ENCODE peak calls at places on chromosomes 6 and 20, in eight cellular contexts. L is psoas muscle; W is mesendoderm; T is DMS153; P is Karpas-422; M is H1; B is central memory CD8-positive, alpha-beta T cell; U is NCI-H1694 treated with DMSO at 0.1 percent for 48 hours. G is an unnamed sample.

GRCh38 chr6:9699890-9700289 is 715.0 kb downstream of the TFAP2A start:
- DNase-seq in M (no peak), W (peak), U (no peak), T (no peak), L (no peak), P (no peak), B (no peak), G (no peak)

GRCh38 chr20:18793625-18794427 is 19.8 kb upstream of the SCP2D1 start:
- DNase-seq in M (peak), T (peak), L (peak), B (peak), W (peak), P (peak), U (peak), G (peak)

GRCh38 chr6:129368970-129369369 is 341.0 kb downstream of the ARHGAP18 start:
- DNase-seq in M (no peak), U (no peak), B (no peak), L (no peak), P (no peak), W (no peak), T (no peak), G (no peak)

GRCh38 chr6:73028124-73028766 is 197.1 kb downstream of the KHDC1L start:
- DNase-seq in B (no peak), P (no peak), U (no peak), M (no peak), W (peak), T (no peak), L (no peak), G (no peak)

GRCh38 chr20:11429889-11430580 is 487.7 kb upstream of the BTBD3 start:
- DNase-seq in W (no peak), M (no peak), T (no peak), U (no peak), B (no peak), L (no peak), P (no peak), G (no peak)

GRCh38 chr20:3409417-3409816 is 1.9 kb upstream of the DNAAF9 start:
- DNase-seq in P (no peak), T (no peak), L (no peak), W (no peak), B (no peak), U (no peak), M (no peak), G (no peak)

GRCh38 chr6:168448243-168448855 is 7.4 kb downstream of the SMOC2 start:
- DNase-seq in B (no peak), L (no peak), T (no peak), W (no peak), U (no peak), P (peak), M (no peak), G (no peak)

GRCh38 chr6:130326496-130326895 is 39.3 kb upstream of the TMEM200A start:
- DNase-seq in L (no peak), M (no peak), W (no peak), U (no peak), B (no peak), P (no peak), T (no peak), G (no peak)

GRCh38 chr20:3846740-3847418 is at the start of gene MAVS:
- DNase-seq in M (peak), L (peak), T (peak), B (peak), U (peak), W (peak), P (peak), G (peak)

GRCh38 chr6:64732888-64733287 is 974.1 kb downstream of the EYS start:
- DNase-seq in P (no peak), T (no peak), U (no peak), B (no peak), L (no peak), M (no peak), W (peak), G (no peak)

GRCh38 chr20:8534368-8534767 is 402.3 kb downstream of the PLCB1 start:
- DNase-seq in P (no peak), W (peak), L (no peak), T (no peak), U (no peak), M (no peak), B (no peak), G (no peak)

GRCh38 chr6:108676555-108676954 is 115.8 kb downstream of the FOXO3 start:
- DNase-seq in M (no peak), U (no peak), T (no peak), P (no peak), W (no peak), L (no peak), B (no peak), G (no peak)

GRCh38 chr20:33945391-33946079 is 48.2 kb upstream of the RALY start:
- DNase-seq in L (no peak), W (no peak), M (no peak), U (no peak), T (no peak), P (no peak), B (no peak), G (no peak)

GRCh38 chr6:31657406-31658157 is 1.9 kb downstream of the APOM start:
- DNase-seq in L (no peak), W (no peak), T (no peak), U (no peak), P (peak), M (no peak), B (no peak), G (no peak)

GRCh38 chr6:26258199-26258977 is 106.6 kb upstream of the BTN3A2 start:
- DNase-seq in P (peak), L (no peak), B (no peak), M (no peak), T (no peak), W (peak), U (no peak), G (no peak)

GRCh38 chr6:42103753-42104094 is 38.7 kb downstream of the C6orf132 start:
- DNase-seq in B (no peak), P (no peak), W (no peak), U (no peak), T (no peak), M (no peak), L (no peak), G (no peak)

GRCh38 chr20:54227241-54227640 is 19.4 kb downstream of the PFDN4 start:
- DNase-seq in P (no peak), L (no peak), U (no peak), T (no peak), B (no peak), W (no peak), M (no peak), G (no peak)

GRCh38 chr6:167146977-167147376 is 10.8 kb downstream of the GPR31 start:
- DNase-seq in L (no peak), B (no peak), P (no peak), U (no peak), T (no peak), W (peak), M (peak), G (no peak)

GRCh38 chr6:79045966-79046365 is 32.1 kb downstream of the PHIP start:
- DNase-seq in L (no peak), B (no peak), W (peak), T (no peak), U (no peak), M (no peak), P (no peak), G (no peak)

GRCh38 chr6:148235446-148235845 is 107.2 kb upstream of the SASH1 start:
- DNase-seq in T (no peak), P (no peak), M (no peak), U (no peak), W (no peak), L (no peak), B (no peak), G (no peak)

GRCh38 chr6:8731874-8732273 is 296.5 kb upstream of the SLC35B3 start:
- DNase-seq in B (no peak), L (no peak), P (no peak), W (no peak), M (no peak), T (no peak), U (no peak), G (no peak)

GRCh38 chr6:9540534-9541126 is 874.2 kb downstream of the TFAP2A start:
- DNase-seq in B (no peak), W (peak), T (no peak), U (peak), P (peak), M (no peak), L (no peak), G (no peak)